ENCODE peak calls at places on chromosome 5, in five cellular contexts. U is astrocyte of the cerebellum, V is RWPE1, W is dorsolateral prefrontal cortex, R is nephron progenitor cell. I is an unnamed sample.

GRCh38 chr5:133933169-133933509 is 35.3 kb downstream of the C5orf15 start:
- DNase-seq in R (no peak), V (no peak), W (no peak), U (no peak), I (no peak)

GRCh38 chr5:135149956-135150723 is 116.1 kb upstream of the PITX1 start:
- DNase-seq in U (no peak), W (no peak), V (no peak), R (no peak), I (no peak)

GRCh38 chr5:74624931-74625505 is 15.5 kb downstream of the ENC1 start:
- DNase-seq in R (no peak), U (no peak), W (no peak), V (no peak), I (no peak)

GRCh38 chr5:102211165-102211564 is 84.9 kb downstream of the SLCO4C1 start:
- DNase-seq in W (no peak), R (no peak), U (no peak), V (no peak), I (no peak)

GRCh38 chr5:104297076-104297475 is 734.5 kb upstream of the NUDT12 start:
- DNase-seq in V (no peak), R (no peak), U (no peak), W (no peak), I (peak)

GRCh38 chr5:77568082-77568481 is 70.4 kb downstream of the OTP start:
- DNase-seq in V (no peak), R (no peak), W (no peak), U (no peak), I (no peak)

GRCh38 chr5:116361171-116361967 is 213.3 kb downstream of the SEMA6A start:
- DNase-seq in R (peak), V (no peak), W (peak), U (no peak), I (no peak)

GRCh38 chr5:134490255-134490924 is 35.1 kb upstream of the JADE2 start:
- DNase-seq in V (no peak), U (no peak), W (no peak), R (no peak), I (no peak)